ENCODE peak calls at places on chromosomes 12 and 14, in nine cellular contexts. One of them, this sample, is unnamed.

GRCh38 chr14:101360045-101360931 is 201.0 kb upstream of the DIO3 start:
- DNase-seq in foreskin keratinocyte: no peak
- DNase-seq in AG08395: no peak
- DNase-seq in hippocampal formation: no peak
- DNase-seq in stromal cell of bone marrow: no peak
- DNase-seq in HS-5: no peak
- DNase-seq in psoas muscle: peak
- DNase-seq in neural crest cell: no peak
- DNase-seq in CD8-positive, alpha-beta T cell: no peak
- DNase-seq in this sample: no peak

GRCh38 chr12:130879212-130879686 is 7.4 kb downstream of the RAN start:
- DNase-seq in stromal cell of bone marrow: no peak
- DNase-seq in hippocampal formation: no peak
- DNase-seq in CD8-positive, alpha-beta T cell: no peak
- DNase-seq in foreskin keratinocyte: no peak
- DNase-seq in neural crest cell: no peak
- DNase-seq in psoas muscle: no peak
- DNase-seq in HS-5: no peak
- DNase-seq in AG08395: no peak
- DNase-seq in this sample: no peak

GRCh38 chr12:97456792-97457191 is 5.8 kb upstream of the RMST start:
- DNase-seq in foreskin keratinocyte: no peak
- DNase-seq in hippocampal formation: no peak
- DNase-seq in neural crest cell: no peak
- DNase-seq in psoas muscle: no peak
- DNase-seq in CD8-positive, alpha-beta T cell: no peak
- DNase-seq in AG08395: no peak
- DNase-seq in HS-5: no peak
- DNase-seq in stromal cell of bone marrow: no peak
- DNase-seq in this sample: no peak

GRCh38 chr12:13181375-13182070 is 15.0 kb upstream of the EMP1 start:
- DNase-seq in CD8-positive, alpha-beta T cell: no peak
- DNase-seq in AG08395: no peak
- DNase-seq in HS-5: no peak
- DNase-seq in stromal cell of bone marrow: no peak
- DNase-seq in neural crest cell: no peak
- DNase-seq in hippocampal formation: no peak
- DNase-seq in foreskin keratinocyte: no peak
- DNase-seq in psoas muscle: no peak
- DNase-seq in this sample: no peak

GRCh38 chr14:53692451-53693330 is 263.9 kb downstream of the BMP4 start:
- DNase-seq in CD8-positive, alpha-beta T cell: no peak
- DNase-seq in hippocampal formation: no peak
- DNase-seq in AG08395: no peak
- DNase-seq in foreskin keratinocyte: no peak
- DNase-seq in HS-5: no peak
- DNase-seq in neural crest cell: no peak
- DNase-seq in stromal cell of bone marrow: no peak
- DNase-seq in psoas muscle: no peak
- DNase-seq in this sample: no peak

GRCh38 chr12:89821901-89822300 is 113.3 kb upstream of the ATP2B1 start:
- DNase-seq in foreskin keratinocyte: peak
- DNase-seq in AG08395: no peak
- DNase-seq in CD8-positive, alpha-beta T cell: no peak
- DNase-seq in hippocampal formation: no peak
- DNase-seq in psoas muscle: no peak
- DNase-seq in stromal cell of bone marrow: no peak
- DNase-seq in neural crest cell: no peak
- DNase-seq in HS-5: no peak
- DNase-seq in this sample: no peak

GRCh38 chr12:19390208-19390607 is 49.1 kb upstream of the AEBP2 start:
- DNase-seq in neural crest cell: no peak
- DNase-seq in psoas muscle: no peak
- DNase-seq in foreskin keratinocyte: no peak
- DNase-seq in HS-5: no peak
- DNase-seq in stromal cell of bone marrow: no peak
- DNase-seq in AG08395: no peak
- DNase-seq in hippocampal formation: no peak
- DNase-seq in CD8-positive, alpha-beta T cell: no peak
- DNase-seq in this sample: no peak

GRCh38 chr12:108939594-108939993 is 59.7 kb downstream of the DAO start:
- DNase-seq in foreskin keratinocyte: peak
- DNase-seq in HS-5: no peak
- DNase-seq in stromal cell of bone marrow: no peak
- DNase-seq in neural crest cell: no peak
- DNase-seq in CD8-positive, alpha-beta T cell: no peak
- DNase-seq in psoas muscle: no peak
- DNase-seq in AG08395: no peak
- DNase-seq in hippocampal formation: no peak
- DNase-seq in this sample: peak

GRCh38 chr12:131061041-131061806 is 107.5 kb downstream of the ADGRD1 start:
- DNase-seq in CD8-positive, alpha-beta T cell: no peak
- DNase-seq in AG08395: no peak
- DNase-seq in stromal cell of bone marrow: no peak
- DNase-seq in psoas muscle: peak
- DNase-seq in foreskin keratinocyte: no peak
- DNase-seq in HS-5: no peak
- DNase-seq in hippocampal formation: no peak
- DNase-seq in neural crest cell: no peak
- DNase-seq in this sample: no peak

GRCh38 chr12:32586390-32586789 is 92.7 kb upstream of the DNM1L start:
- DNase-seq in psoas muscle: no peak
- DNase-seq in CD8-positive, alpha-beta T cell: no peak
- DNase-seq in foreskin keratinocyte: peak
- DNase-seq in neural crest cell: no peak
- DNase-seq in AG08395: peak
- DNase-seq in hippocampal formation: no peak
- DNase-seq in HS-5: peak
- DNase-seq in stromal cell of bone marrow: peak
- DNase-seq in this sample: no peak

GRCh38 chr14:93332853-93333630 is at the start of gene BTBD7:
- DNase-seq in hippocampal formation: peak
- DNase-seq in HS-5: peak
- DNase-seq in neural crest cell: peak
- DNase-seq in psoas muscle: peak
- DNase-seq in AG08395: peak
- DNase-seq in CD8-positive, alpha-beta T cell: peak
- DNase-seq in stromal cell of bone marrow: peak
- DNase-seq in foreskin keratinocyte: peak
- DNase-seq in this sample: peak

GRCh38 chr12:76919388-76920181 is 40.8 kb upstream of the CSRP2 start:
- DNase-seq in foreskin keratinocyte: no peak
- DNase-seq in psoas muscle: no peak
- DNase-seq in stromal cell of bone marrow: no peak
- DNase-seq in AG08395: no peak
- DNase-seq in neural crest cell: no peak
- DNase-seq in hippocampal formation: no peak
- DNase-seq in HS-5: no peak
- DNase-seq in CD8-positive, alpha-beta T cell: no peak
- DNase-seq in this sample: no peak

GRCh38 chr12:2013527-2014223 is 9.4 kb upstream of the DCP1B start:
- DNase-seq in HS-5: no peak
- DNase-seq in psoas muscle: no peak
- DNase-seq in CD8-positive, alpha-beta T cell: no peak
- DNase-seq in foreskin keratinocyte: no peak
- DNase-seq in stromal cell of bone marrow: no peak
- DNase-seq in AG08395: no peak
- DNase-seq in neural crest cell: no peak
- DNase-seq in hippocampal formation: no peak
- DNase-seq in this sample: no peak

GRCh38 chr12:54000105-54000773 is at the start of gene HOXC9:
- DNase-seq in HS-5: no peak
- DNase-seq in stromal cell of bone marrow: no peak
- DNase-seq in neural crest cell: no peak
- DNase-seq in foreskin keratinocyte: no peak
- DNase-seq in hippocampal formation: no peak
- DNase-seq in CD8-positive, alpha-beta T cell: no peak
- DNase-seq in psoas muscle: peak
- DNase-seq in AG08395: no peak
- DNase-seq in this sample: no peak

GRCh38 chr12:13061377-13061776 is 17.2 kb downstream of the FAM234B start:
- DNase-seq in hippocampal formation: no peak
- DNase-seq in foreskin keratinocyte: no peak
- DNase-seq in AG08395: no peak
- DNase-seq in neural crest cell: no peak
- DNase-seq in psoas muscle: no peak
- DNase-seq in HS-5: no peak
- DNase-seq in stromal cell of bone marrow: no peak
- DNase-seq in CD8-positive, alpha-beta T cell: no peak
- DNase-seq in this sample: no peak

GRCh38 chr12:11823043-11823442 is 173.6 kb downstream of the ETV6 start:
- DNase-seq in psoas muscle: no peak
- DNase-seq in hippocampal formation: no peak
- DNase-seq in CD8-positive, alpha-beta T cell: no peak
- DNase-seq in stromal cell of bone marrow: no peak
- DNase-seq in HS-5: peak
- DNase-seq in neural crest cell: no peak
- DNase-seq in foreskin keratinocyte: no peak
- DNase-seq in AG08395: peak
- DNase-seq in this sample: no peak

GRCh38 chr14:61264022-61264571 is 17.0 kb downstream of the TMEM30B start:
- DNase-seq in stromal cell of bone marrow: no peak
- DNase-seq in hippocampal formation: no peak
- DNase-seq in AG08395: no peak
- DNase-seq in neural crest cell: no peak
- DNase-seq in foreskin keratinocyte: no peak
- DNase-seq in psoas muscle: no peak
- DNase-seq in CD8-positive, alpha-beta T cell: no peak
- DNase-seq in HS-5: no peak
- DNase-seq in this sample: no peak

GRCh38 chr12:64222011-64222765 is at the start of gene KICS2:
- DNase-seq in neural crest cell: peak
- DNase-seq in foreskin keratinocyte: peak
- DNase-seq in hippocampal formation: peak
- DNase-seq in stromal cell of bone marrow: peak
- DNase-seq in AG08395: peak
- DNase-seq in HS-5: peak
- DNase-seq in CD8-positive, alpha-beta T cell: peak
- DNase-seq in psoas muscle: peak
- DNase-seq in this sample: peak

GRCh38 chr12:108307006-108307405 is 32.1 kb downstream of the CMKLR1 start:
- DNase-seq in stromal cell of bone marrow: peak
- DNase-seq in CD8-positive, alpha-beta T cell: no peak
- DNase-seq in psoas muscle: no peak
- DNase-seq in neural crest cell: no peak
- DNase-seq in hippocampal formation: peak
- DNase-seq in foreskin keratinocyte: no peak
- DNase-seq in HS-5: no peak
- DNase-seq in AG08395: peak
- DNase-seq in this sample: peak

GRCh38 chr12:81274619-81275018 is 196.7 kb downstream of the ACSS3 start:
- DNase-seq in AG08395: no peak
- DNase-seq in foreskin keratinocyte: no peak
- DNase-seq in HS-5: no peak
- DNase-seq in CD8-positive, alpha-beta T cell: no peak
- DNase-seq in hippocampal formation: no peak
- DNase-seq in psoas muscle: no peak
- DNase-seq in neural crest cell: no peak
- DNase-seq in stromal cell of bone marrow: no peak
- DNase-seq in this sample: no peak

GRCh38 chr12:124454735-124455134 is 112.7 kb downstream of the NCOR2 start:
- DNase-seq in hippocampal formation: no peak
- DNase-seq in CD8-positive, alpha-beta T cell: no peak
- DNase-seq in foreskin keratinocyte: no peak
- DNase-seq in AG08395: peak
- DNase-seq in stromal cell of bone marrow: no peak
- DNase-seq in neural crest cell: no peak
- DNase-seq in HS-5: no peak
- DNase-seq in psoas muscle: no peak
- DNase-seq in this sample: peak

GRCh38 chr12:64716839-64717455 is 42.3 kb downstream of the GNS start:
- DNase-seq in CD8-positive, alpha-beta T cell: no peak
- DNase-seq in psoas muscle: no peak
- DNase-seq in hippocampal formation: no peak
- DNase-seq in neural crest cell: no peak
- DNase-seq in foreskin keratinocyte: no peak
- DNase-seq in HS-5: no peak
- DNase-seq in stromal cell of bone marrow: no peak
- DNase-seq in AG08395: no peak
- DNase-seq in this sample: peak

GRCh38 chr12:8629486-8630033 is 16.9 kb upstream of the AICDA start:
- DNase-seq in HS-5: no peak
- DNase-seq in psoas muscle: no peak
- DNase-seq in CD8-positive, alpha-beta T cell: no peak
- DNase-seq in foreskin keratinocyte: peak
- DNase-seq in stromal cell of bone marrow: peak
- DNase-seq in neural crest cell: no peak
- DNase-seq in hippocampal formation: no peak
- DNase-seq in AG08395: peak
- DNase-seq in this sample: no peak

GRCh38 chr12:14607561-14607960 is 39.9 kb upstream of the PLBD1 start:
- DNase-seq in CD8-positive, alpha-beta T cell: no peak
- DNase-seq in psoas muscle: no peak
- DNase-seq in HS-5: no peak
- DNase-seq in AG08395: no peak
- DNase-seq in hippocampal formation: no peak
- DNase-seq in foreskin keratinocyte: no peak
- DNase-seq in stromal cell of bone marrow: no peak
- DNase-seq in neural crest cell: no peak
- DNase-seq in this sample: no peak

GRCh38 chr12:47408171-47408871 is 297.5 kb downstream of the RPAP3 start:
- DNase-seq in neural crest cell: no peak
- DNase-seq in CD8-positive, alpha-beta T cell: no peak
- DNase-seq in hippocampal formation: no peak
- DNase-seq in stromal cell of bone marrow: no peak
- DNase-seq in HS-5: no peak
- DNase-seq in foreskin keratinocyte: peak
- DNase-seq in psoas muscle: no peak
- DNase-seq in AG08395: no peak
- DNase-seq in this sample: peak

GRCh38 chr14:32623300-32624093 is 294.4 kb downstream of the AKAP6 start:
- DNase-seq in HS-5: peak
- DNase-seq in stromal cell of bone marrow: peak
- DNase-seq in foreskin keratinocyte: no peak
- DNase-seq in AG08395: peak
- DNase-seq in CD8-positive, alpha-beta T cell: no peak
- DNase-seq in neural crest cell: no peak
- DNase-seq in hippocampal formation: no peak
- DNase-seq in psoas muscle: no peak
- DNase-seq in this sample: no peak

GRCh38 chr12:115791331-115791730 is 486.2 kb downstream of the MED13L start:
- DNase-seq in neural crest cell: no peak
- DNase-seq in foreskin keratinocyte: no peak
- DNase-seq in AG08395: no peak
- DNase-seq in hippocampal formation: no peak
- DNase-seq in HS-5: no peak
- DNase-seq in psoas muscle: no peak
- DNase-seq in stromal cell of bone marrow: no peak
- DNase-seq in CD8-positive, alpha-beta T cell: no peak
- DNase-seq in this sample: no peak

GRCh38 chr12:1073652-1074051 is 82.6 kb downstream of the ERC1 start:
- DNase-seq in neural crest cell: no peak
- DNase-seq in psoas muscle: no peak
- DNase-seq in stromal cell of bone marrow: no peak
- DNase-seq in foreskin keratinocyte: no peak
- DNase-seq in AG08395: no peak
- DNase-seq in hippocampal formation: no peak
- DNase-seq in CD8-positive, alpha-beta T cell: no peak
- DNase-seq in HS-5: no peak
- DNase-seq in this sample: no peak

GRCh38 chr12:115037830-115038229 is 353.9 kb upstream of the TBX3 start:
- DNase-seq in AG08395: no peak
- DNase-seq in hippocampal formation: no peak
- DNase-seq in neural crest cell: no peak
- DNase-seq in HS-5: no peak
- DNase-seq in stromal cell of bone marrow: peak
- DNase-seq in CD8-positive, alpha-beta T cell: no peak
- DNase-seq in foreskin keratinocyte: no peak
- DNase-seq in psoas muscle: no peak
- DNase-seq in this sample: no peak

GRCh38 chr12:2198088-2198501 is 145.3 kb downstream of the CACNA1C start:
- DNase-seq in stromal cell of bone marrow: no peak
- DNase-seq in psoas muscle: no peak
- DNase-seq in neural crest cell: no peak
- DNase-seq in HS-5: no peak
- DNase-seq in foreskin keratinocyte: peak
- DNase-seq in hippocampal formation: no peak
- DNase-seq in CD8-positive, alpha-beta T cell: no peak
- DNase-seq in AG08395: peak
- DNase-seq in this sample: no peak

GRCh38 chr12:118060301-118061010 is 523 bp downstream of the WSB2 start:
- DNase-seq in AG08395: peak
- DNase-seq in psoas muscle: peak
- DNase-seq in foreskin keratinocyte: no peak
- DNase-seq in neural crest cell: peak
- DNase-seq in stromal cell of bone marrow: no peak
- DNase-seq in CD8-positive, alpha-beta T cell: no peak
- DNase-seq in hippocampal formation: peak
- DNase-seq in HS-5: no peak
- DNase-seq in this sample: peak